ENCODE peak calls at places on chromosomes 6 and 20, in seven cellular contexts. One of them, this sample, is unnamed.
A peak's percentile ranks its signal among the peaks of the same experiment; 100 is the strongest.

GRCh38 chr20:41643504-41643938 is 25.3 kb upstream of the CHD6 start:
- DNase-seq in stimulated activated CD4-positive, alpha-beta T cell treated with anti-CD3 and anti-CD28 coated beads, Interleukin-4, amount 100 ng/mL, for 1 hour: no peak
- DNase-seq in small intestine: peak; percentile 88
- DNase-seq in posterior cingulate gyrus: no peak
- DNase-seq in stimulated activated CD8-positive, alpha-beta memory T cell treated with anti-CD3 and anti-CD28 coated beads, Interleukin-7, amount 100 ng/mL, for 24 hours: no peak
- DNase-seq in brain microvascular endothelial cell: peak; percentile 62
- DNase-seq in right cardiac atrium: peak; percentile 52
- DNase-seq in this sample: no peak

GRCh38 chr6:147970970-147971369 is 371.7 kb upstream of the SASH1 start:
- DNase-seq in stimulated activated CD4-positive, alpha-beta T cell treated with anti-CD3 and anti-CD28 coated beads, Interleukin-4, amount 100 ng/mL, for 1 hour: no peak
- DNase-seq in small intestine: peak; percentile 16
- DNase-seq in posterior cingulate gyrus: no peak
- DNase-seq in stimulated activated CD8-positive, alpha-beta memory T cell treated with anti-CD3 and anti-CD28 coated beads, Interleukin-7, amount 100 ng/mL, for 24 hours: no peak
- DNase-seq in brain microvascular endothelial cell: peak; percentile 14
- DNase-seq in right cardiac atrium: no peak
- DNase-seq in this sample: no peak

GRCh38 chr20:5270608-5271007 is 46.1 kb downstream of the PROKR2 start:
- DNase-seq in stimulated activated CD4-positive, alpha-beta T cell treated with anti-CD3 and anti-CD28 coated beads, Interleukin-4, amount 100 ng/mL, for 1 hour: no peak
- DNase-seq in small intestine: no peak
- DNase-seq in posterior cingulate gyrus: no peak
- DNase-seq in stimulated activated CD8-positive, alpha-beta memory T cell treated with anti-CD3 and anti-CD28 coated beads, Interleukin-7, amount 100 ng/mL, for 24 hours: no peak
- DNase-seq in brain microvascular endothelial cell: no peak
- DNase-seq in right cardiac atrium: no peak
- DNase-seq in this sample: no peak

GRCh38 chr6:44898296-44898930 is 429.7 kb upstream of the RUNX2 start:
- DNase-seq in stimulated activated CD4-positive, alpha-beta T cell treated with anti-CD3 and anti-CD28 coated beads, Interleukin-4, amount 100 ng/mL, for 1 hour: no peak
- DNase-seq in small intestine: no peak
- DNase-seq in posterior cingulate gyrus: no peak
- DNase-seq in stimulated activated CD8-positive, alpha-beta memory T cell treated with anti-CD3 and anti-CD28 coated beads, Interleukin-7, amount 100 ng/mL, for 24 hours: no peak
- DNase-seq in brain microvascular endothelial cell: peak; percentile 38
- DNase-seq in right cardiac atrium: no peak
- DNase-seq in this sample: no peak

GRCh38 chr6:89458720-89459119 is 25.8 kb downstream of the ANKRD6 start:
- DNase-seq in stimulated activated CD4-positive, alpha-beta T cell treated with anti-CD3 and anti-CD28 coated beads, Interleukin-4, amount 100 ng/mL, for 1 hour: no peak
- DNase-seq in small intestine: no peak
- DNase-seq in posterior cingulate gyrus: no peak
- DNase-seq in stimulated activated CD8-positive, alpha-beta memory T cell treated with anti-CD3 and anti-CD28 coated beads, Interleukin-7, amount 100 ng/mL, for 24 hours: no peak
- DNase-seq in brain microvascular endothelial cell: no peak
- DNase-seq in right cardiac atrium: no peak
- DNase-seq in this sample: no peak

GRCh38 chr20:1105599-1106194 is 12.7 kb upstream of the PSMF1 start:
- DNase-seq in stimulated activated CD4-positive, alpha-beta T cell treated with anti-CD3 and anti-CD28 coated beads, Interleukin-4, amount 100 ng/mL, for 1 hour: no peak
- DNase-seq in small intestine: no peak
- DNase-seq in posterior cingulate gyrus: no peak
- DNase-seq in stimulated activated CD8-positive, alpha-beta memory T cell treated with anti-CD3 and anti-CD28 coated beads, Interleukin-7, amount 100 ng/mL, for 24 hours: no peak
- DNase-seq in brain microvascular endothelial cell: no peak
- DNase-seq in right cardiac atrium: no peak
- DNase-seq in this sample: no peak

GRCh38 chr6:84524636-84525035 is 239.8 kb downstream of the TBX18 start:
- DNase-seq in stimulated activated CD4-positive, alpha-beta T cell treated with anti-CD3 and anti-CD28 coated beads, Interleukin-4, amount 100 ng/mL, for 1 hour: no peak
- DNase-seq in small intestine: no peak
- DNase-seq in posterior cingulate gyrus: no peak
- DNase-seq in stimulated activated CD8-positive, alpha-beta memory T cell treated with anti-CD3 and anti-CD28 coated beads, Interleukin-7, amount 100 ng/mL, for 24 hours: no peak
- DNase-seq in brain microvascular endothelial cell: no peak
- DNase-seq in right cardiac atrium: no peak
- DNase-seq in this sample: no peak

GRCh38 chr6:107392069-107392468 is 67.3 kb downstream of the PDSS2 start:
- DNase-seq in stimulated activated CD4-positive, alpha-beta T cell treated with anti-CD3 and anti-CD28 coated beads, Interleukin-4, amount 100 ng/mL, for 1 hour: no peak
- DNase-seq in small intestine: no peak
- DNase-seq in posterior cingulate gyrus: no peak
- DNase-seq in stimulated activated CD8-positive, alpha-beta memory T cell treated with anti-CD3 and anti-CD28 coated beads, Interleukin-7, amount 100 ng/mL, for 24 hours: no peak
- DNase-seq in brain microvascular endothelial cell: no peak
- DNase-seq in right cardiac atrium: no peak
- DNase-seq in this sample: no peak

GRCh38 chr20:37407117-37407566 is 61.2 kb downstream of the SRC start:
- DNase-seq in stimulated activated CD4-positive, alpha-beta T cell treated with anti-CD3 and anti-CD28 coated beads, Interleukin-4, amount 100 ng/mL, for 1 hour: no peak
- DNase-seq in small intestine: no peak
- DNase-seq in posterior cingulate gyrus: no peak
- DNase-seq in stimulated activated CD8-positive, alpha-beta memory T cell treated with anti-CD3 and anti-CD28 coated beads, Interleukin-7, amount 100 ng/mL, for 24 hours: no peak
- DNase-seq in brain microvascular endothelial cell: no peak
- DNase-seq in right cardiac atrium: peak; percentile 30
- DNase-seq in this sample: no peak

GRCh38 chr20:25606094-25606640 is 17.6 kb downstream of the NANP start:
- DNase-seq in stimulated activated CD4-positive, alpha-beta T cell treated with anti-CD3 and anti-CD28 coated beads, Interleukin-4, amount 100 ng/mL, for 1 hour: no peak
- DNase-seq in small intestine: no peak
- DNase-seq in posterior cingulate gyrus: no peak
- DNase-seq in stimulated activated CD8-positive, alpha-beta memory T cell treated with anti-CD3 and anti-CD28 coated beads, Interleukin-7, amount 100 ng/mL, for 24 hours: no peak
- DNase-seq in brain microvascular endothelial cell: no peak
- DNase-seq in right cardiac atrium: no peak
- DNase-seq in this sample: no peak

GRCh38 chr6:27280064-27280539 is 32.0 kb downstream of the POM121L2 start:
- DNase-seq in stimulated activated CD4-positive, alpha-beta T cell treated with anti-CD3 and anti-CD28 coated beads, Interleukin-4, amount 100 ng/mL, for 1 hour: no peak
- DNase-seq in small intestine: no peak
- DNase-seq in posterior cingulate gyrus: no peak
- DNase-seq in stimulated activated CD8-positive, alpha-beta memory T cell treated with anti-CD3 and anti-CD28 coated beads, Interleukin-7, amount 100 ng/mL, for 24 hours: no peak
- DNase-seq in brain microvascular endothelial cell: peak; percentile 56
- DNase-seq in right cardiac atrium: no peak
- DNase-seq in this sample: no peak

GRCh38 chr6:41071501-41071922 is 644 bp downstream of the OARD1 start:
- DNase-seq in stimulated activated CD4-positive, alpha-beta T cell treated with anti-CD3 and anti-CD28 coated beads, Interleukin-4, amount 100 ng/mL, for 1 hour: no peak
- DNase-seq in small intestine: no peak
- DNase-seq in posterior cingulate gyrus: no peak
- DNase-seq in stimulated activated CD8-positive, alpha-beta memory T cell treated with anti-CD3 and anti-CD28 coated beads, Interleukin-7, amount 100 ng/mL, for 24 hours: no peak
- DNase-seq in brain microvascular endothelial cell: peak; percentile 6
- DNase-seq in right cardiac atrium: peak; percentile 92
- DNase-seq in this sample: peak; percentile 30

GRCh38 chr6:50762798-50763197 is 49.5 kb downstream of the TFAP2D start:
- DNase-seq in stimulated activated CD4-positive, alpha-beta T cell treated with anti-CD3 and anti-CD28 coated beads, Interleukin-4, amount 100 ng/mL, for 1 hour: no peak
- DNase-seq in small intestine: no peak
- DNase-seq in posterior cingulate gyrus: no peak
- DNase-seq in stimulated activated CD8-positive, alpha-beta memory T cell treated with anti-CD3 and anti-CD28 coated beads, Interleukin-7, amount 100 ng/mL, for 24 hours: no peak
- DNase-seq in brain microvascular endothelial cell: no peak
- DNase-seq in right cardiac atrium: no peak
- DNase-seq in this sample: no peak

GRCh38 chr20:949717-950116 is 33.6 kb upstream of the ANGPT4 start:
- DNase-seq in stimulated activated CD4-positive, alpha-beta T cell treated with anti-CD3 and anti-CD28 coated beads, Interleukin-4, amount 100 ng/mL, for 1 hour: no peak
- DNase-seq in small intestine: no peak
- DNase-seq in posterior cingulate gyrus: no peak
- DNase-seq in stimulated activated CD8-positive, alpha-beta memory T cell treated with anti-CD3 and anti-CD28 coated beads, Interleukin-7, amount 100 ng/mL, for 24 hours: no peak
- DNase-seq in brain microvascular endothelial cell: no peak
- DNase-seq in right cardiac atrium: no peak
- DNase-seq in this sample: no peak

GRCh38 chr6:24950210-24950941 is 14.6 kb upstream of the RIPOR2 start:
- DNase-seq in stimulated activated CD4-positive, alpha-beta T cell treated with anti-CD3 and anti-CD28 coated beads, Interleukin-4, amount 100 ng/mL, for 1 hour: no peak
- DNase-seq in small intestine: no peak
- DNase-seq in posterior cingulate gyrus: no peak
- DNase-seq in stimulated activated CD8-positive, alpha-beta memory T cell treated with anti-CD3 and anti-CD28 coated beads, Interleukin-7, amount 100 ng/mL, for 24 hours: no peak
- DNase-seq in brain microvascular endothelial cell: no peak
- DNase-seq in right cardiac atrium: no peak
- DNase-seq in this sample: no peak

GRCh38 chr6:131733376-131734016 is 22.7 kb upstream of the CTAGE9 start:
- DNase-seq in stimulated activated CD4-positive, alpha-beta T cell treated with anti-CD3 and anti-CD28 coated beads, Interleukin-4, amount 100 ng/mL, for 1 hour: no peak
- DNase-seq in small intestine: no peak
- DNase-seq in posterior cingulate gyrus: no peak
- DNase-seq in stimulated activated CD8-positive, alpha-beta memory T cell treated with anti-CD3 and anti-CD28 coated beads, Interleukin-7, amount 100 ng/mL, for 24 hours: no peak
- DNase-seq in brain microvascular endothelial cell: peak; percentile 95
- DNase-seq in right cardiac atrium: no peak
- DNase-seq in this sample: no peak

GRCh38 chr20:55155360-55155759 is 680.0 kb downstream of the DOK5 start:
- DNase-seq in stimulated activated CD4-positive, alpha-beta T cell treated with anti-CD3 and anti-CD28 coated beads, Interleukin-4, amount 100 ng/mL, for 1 hour: no peak
- DNase-seq in small intestine: no peak
- DNase-seq in posterior cingulate gyrus: no peak
- DNase-seq in stimulated activated CD8-positive, alpha-beta memory T cell treated with anti-CD3 and anti-CD28 coated beads, Interleukin-7, amount 100 ng/mL, for 24 hours: no peak
- DNase-seq in brain microvascular endothelial cell: no peak
- DNase-seq in right cardiac atrium: no peak
- DNase-seq in this sample: no peak

GRCh38 chr6:21850682-21851081 is 257.1 kb downstream of the SOX4 start:
- DNase-seq in stimulated activated CD4-positive, alpha-beta T cell treated with anti-CD3 and anti-CD28 coated beads, Interleukin-4, amount 100 ng/mL, for 1 hour: no peak
- DNase-seq in small intestine: no peak
- DNase-seq in posterior cingulate gyrus: no peak
- DNase-seq in stimulated activated CD8-positive, alpha-beta memory T cell treated with anti-CD3 and anti-CD28 coated beads, Interleukin-7, amount 100 ng/mL, for 24 hours: no peak
- DNase-seq in brain microvascular endothelial cell: no peak
- DNase-seq in right cardiac atrium: no peak
- DNase-seq in this sample: no peak

GRCh38 chr20:2402271-2402980 is 21.7 kb downstream of the TGM6 start:
- DNase-seq in stimulated activated CD4-positive, alpha-beta T cell treated with anti-CD3 and anti-CD28 coated beads, Interleukin-4, amount 100 ng/mL, for 1 hour: no peak
- DNase-seq in small intestine: peak; percentile 6
- DNase-seq in posterior cingulate gyrus: no peak
- DNase-seq in stimulated activated CD8-positive, alpha-beta memory T cell treated with anti-CD3 and anti-CD28 coated beads, Interleukin-7, amount 100 ng/mL, for 24 hours: no peak
- DNase-seq in brain microvascular endothelial cell: peak; percentile 62
- DNase-seq in right cardiac atrium: no peak
- DNase-seq in this sample: no peak

GRCh38 chr6:78910611-78911134 is 43.3 kb downstream of the IRAK1BP1 start:
- DNase-seq in stimulated activated CD4-positive, alpha-beta T cell treated with anti-CD3 and anti-CD28 coated beads, Interleukin-4, amount 100 ng/mL, for 1 hour: no peak
- DNase-seq in small intestine: peak; percentile 55
- DNase-seq in posterior cingulate gyrus: peak; percentile 18
- DNase-seq in stimulated activated CD8-positive, alpha-beta memory T cell treated with anti-CD3 and anti-CD28 coated beads, Interleukin-7, amount 100 ng/mL, for 24 hours: no peak
- DNase-seq in brain microvascular endothelial cell: no peak
- DNase-seq in right cardiac atrium: peak; percentile 65
- DNase-seq in this sample: no peak

GRCh38 chr6:79269877-79270276 is 35.4 kb upstream of the HMGN3 start:
- DNase-seq in stimulated activated CD4-positive, alpha-beta T cell treated with anti-CD3 and anti-CD28 coated beads, Interleukin-4, amount 100 ng/mL, for 1 hour: no peak
- DNase-seq in small intestine: peak; percentile 18
- DNase-seq in posterior cingulate gyrus: no peak
- DNase-seq in stimulated activated CD8-positive, alpha-beta memory T cell treated with anti-CD3 and anti-CD28 coated beads, Interleukin-7, amount 100 ng/mL, for 24 hours: no peak
- DNase-seq in brain microvascular endothelial cell: peak; percentile 98
- DNase-seq in right cardiac atrium: peak; percentile 41
- DNase-seq in this sample: no peak